ENCODE peak calls at places on chromosomes 16 and 17, in nine cellular contexts. One of them, this sample, is unnamed.

GRCh38 chr17:78037280-78037679 is 78.8 kb downstream of the TNRC6C start:
- DNase-seq in stimulated activated CD8-positive, alpha-beta memory T cell treated with anti-CD3 and anti-CD28 coated beads, Interleukin-15, amount 100 ng/mL, for 24 hours: no peak
- DNase-seq in activated CD4-positive, alpha-beta T cell treated with anti-CD3 and anti-CD28 coated beads, Interleukin-2, amount 50 U/mL, for 1 hour: no peak
- DNase-seq in Calu3: no peak
- DNase-seq in NCI-H748 treated with DMSO at 0.1 percent for 48 hours: no peak
- DNase-seq in amniotic stem cell: no peak
- DNase-seq in endothelial cell: no peak
- DNase-seq in amygdala: no peak
- DNase-seq in DMS79: no peak
- DNase-seq in this sample: no peak

GRCh38 chr17:27585153-27585681 is 45.8 kb upstream of the LGALS9 start:
- DNase-seq in stimulated activated CD8-positive, alpha-beta memory T cell treated with anti-CD3 and anti-CD28 coated beads, Interleukin-15, amount 100 ng/mL, for 24 hours: no peak
- DNase-seq in activated CD4-positive, alpha-beta T cell treated with anti-CD3 and anti-CD28 coated beads, Interleukin-2, amount 50 U/mL, for 1 hour: no peak
- DNase-seq in Calu3: no peak
- DNase-seq in NCI-H748 treated with DMSO at 0.1 percent for 48 hours: no peak
- DNase-seq in amniotic stem cell: no peak
- DNase-seq in endothelial cell: no peak
- DNase-seq in amygdala: no peak
- DNase-seq in DMS79: no peak
- DNase-seq in this sample: no peak

GRCh38 chr17:40346768-40347154 is 17.8 kb downstream of the GJD3 start:
- DNase-seq in stimulated activated CD8-positive, alpha-beta memory T cell treated with anti-CD3 and anti-CD28 coated beads, Interleukin-15, amount 100 ng/mL, for 24 hours: no peak
- DNase-seq in activated CD4-positive, alpha-beta T cell treated with anti-CD3 and anti-CD28 coated beads, Interleukin-2, amount 50 U/mL, for 1 hour: no peak
- DNase-seq in Calu3: no peak
- DNase-seq in NCI-H748 treated with DMSO at 0.1 percent for 48 hours: no peak
- DNase-seq in amniotic stem cell: no peak
- DNase-seq in endothelial cell: no peak
- DNase-seq in amygdala: no peak
- DNase-seq in DMS79: no peak
- DNase-seq in this sample: no peak

GRCh38 chr17:59892251-59892848 is 393 bp downstream of the TUBD1 start:
- DNase-seq in stimulated activated CD8-positive, alpha-beta memory T cell treated with anti-CD3 and anti-CD28 coated beads, Interleukin-15, amount 100 ng/mL, for 24 hours: no peak
- DNase-seq in activated CD4-positive, alpha-beta T cell treated with anti-CD3 and anti-CD28 coated beads, Interleukin-2, amount 50 U/mL, for 1 hour: no peak
- DNase-seq in Calu3: no peak
- DNase-seq in NCI-H748 treated with DMSO at 0.1 percent for 48 hours: no peak
- DNase-seq in amniotic stem cell: no peak
- DNase-seq in endothelial cell: no peak
- DNase-seq in amygdala: no peak
- DNase-seq in DMS79: no peak
- DNase-seq in this sample: no peak

GRCh38 chr17:32859857-32860525 is 16.9 kb downstream of the MYO1D start:
- DNase-seq in stimulated activated CD8-positive, alpha-beta memory T cell treated with anti-CD3 and anti-CD28 coated beads, Interleukin-15, amount 100 ng/mL, for 24 hours: no peak
- DNase-seq in activated CD4-positive, alpha-beta T cell treated with anti-CD3 and anti-CD28 coated beads, Interleukin-2, amount 50 U/mL, for 1 hour: no peak
- DNase-seq in Calu3: no peak
- DNase-seq in NCI-H748 treated with DMSO at 0.1 percent for 48 hours: no peak
- DNase-seq in amniotic stem cell: no peak
- DNase-seq in endothelial cell: no peak
- DNase-seq in amygdala: no peak
- DNase-seq in DMS79: no peak
- DNase-seq in this sample: no peak

GRCh38 chr17:77667478-77667877 is 291.0 kb upstream of the TNRC6C start:
- DNase-seq in stimulated activated CD8-positive, alpha-beta memory T cell treated with anti-CD3 and anti-CD28 coated beads, Interleukin-15, amount 100 ng/mL, for 24 hours: no peak
- DNase-seq in activated CD4-positive, alpha-beta T cell treated with anti-CD3 and anti-CD28 coated beads, Interleukin-2, amount 50 U/mL, for 1 hour: no peak
- DNase-seq in Calu3: no peak
- DNase-seq in NCI-H748 treated with DMSO at 0.1 percent for 48 hours: no peak
- DNase-seq in amniotic stem cell: no peak
- DNase-seq in endothelial cell: no peak
- DNase-seq in amygdala: no peak
- DNase-seq in DMS79: no peak
- DNase-seq in this sample: no peak

GRCh38 chr16:72926671-72927070 is 121.3 kb downstream of the ZFHX3 start:
- DNase-seq in stimulated activated CD8-positive, alpha-beta memory T cell treated with anti-CD3 and anti-CD28 coated beads, Interleukin-15, amount 100 ng/mL, for 24 hours: no peak
- DNase-seq in activated CD4-positive, alpha-beta T cell treated with anti-CD3 and anti-CD28 coated beads, Interleukin-2, amount 50 U/mL, for 1 hour: no peak
- DNase-seq in Calu3: no peak
- DNase-seq in NCI-H748 treated with DMSO at 0.1 percent for 48 hours: no peak
- DNase-seq in amniotic stem cell: no peak
- DNase-seq in endothelial cell: no peak
- DNase-seq in amygdala: no peak
- DNase-seq in DMS79: no peak
- DNase-seq in this sample: peak

GRCh38 chr17:1976000-1976682 is 49.0 kb downstream of the RTN4RL1 start:
- DNase-seq in stimulated activated CD8-positive, alpha-beta memory T cell treated with anti-CD3 and anti-CD28 coated beads, Interleukin-15, amount 100 ng/mL, for 24 hours: no peak
- DNase-seq in activated CD4-positive, alpha-beta T cell treated with anti-CD3 and anti-CD28 coated beads, Interleukin-2, amount 50 U/mL, for 1 hour: no peak
- DNase-seq in Calu3: no peak
- DNase-seq in NCI-H748 treated with DMSO at 0.1 percent for 48 hours: no peak
- DNase-seq in amniotic stem cell: no peak
- DNase-seq in endothelial cell: no peak
- DNase-seq in amygdala: no peak
- DNase-seq in DMS79: no peak
- DNase-seq in this sample: no peak

GRCh38 chr16:78179666-78180065 is 80.2 kb downstream of the WWOX start:
- DNase-seq in stimulated activated CD8-positive, alpha-beta memory T cell treated with anti-CD3 and anti-CD28 coated beads, Interleukin-15, amount 100 ng/mL, for 24 hours: no peak
- DNase-seq in activated CD4-positive, alpha-beta T cell treated with anti-CD3 and anti-CD28 coated beads, Interleukin-2, amount 50 U/mL, for 1 hour: no peak
- DNase-seq in Calu3: no peak
- DNase-seq in NCI-H748 treated with DMSO at 0.1 percent for 48 hours: peak
- DNase-seq in amniotic stem cell: no peak
- DNase-seq in endothelial cell: no peak
- DNase-seq in amygdala: no peak
- DNase-seq in DMS79: no peak
- DNase-seq in this sample: no peak

GRCh38 chr17:4184811-4185210 is 41.8 kb downstream of the CYB5D2 start:
- DNase-seq in stimulated activated CD8-positive, alpha-beta memory T cell treated with anti-CD3 and anti-CD28 coated beads, Interleukin-15, amount 100 ng/mL, for 24 hours: no peak
- DNase-seq in activated CD4-positive, alpha-beta T cell treated with anti-CD3 and anti-CD28 coated beads, Interleukin-2, amount 50 U/mL, for 1 hour: no peak
- DNase-seq in Calu3: no peak
- DNase-seq in NCI-H748 treated with DMSO at 0.1 percent for 48 hours: no peak
- DNase-seq in amniotic stem cell: no peak
- DNase-seq in endothelial cell: no peak
- DNase-seq in amygdala: no peak
- DNase-seq in DMS79: no peak
- DNase-seq in this sample: no peak

GRCh38 chr17:32523017-32523680 is 36.4 kb downstream of the CDK5R1 start:
- DNase-seq in stimulated activated CD8-positive, alpha-beta memory T cell treated with anti-CD3 and anti-CD28 coated beads, Interleukin-15, amount 100 ng/mL, for 24 hours: no peak
- DNase-seq in activated CD4-positive, alpha-beta T cell treated with anti-CD3 and anti-CD28 coated beads, Interleukin-2, amount 50 U/mL, for 1 hour: no peak
- DNase-seq in Calu3: no peak
- DNase-seq in NCI-H748 treated with DMSO at 0.1 percent for 48 hours: no peak
- DNase-seq in amniotic stem cell: no peak
- DNase-seq in endothelial cell: no peak
- DNase-seq in amygdala: no peak
- DNase-seq in DMS79: no peak
- DNase-seq in this sample: peak

GRCh38 chr16:57619133-57619605 is 9.3 kb upstream of the ADGRG1 start:
- DNase-seq in stimulated activated CD8-positive, alpha-beta memory T cell treated with anti-CD3 and anti-CD28 coated beads, Interleukin-15, amount 100 ng/mL, for 24 hours: no peak
- DNase-seq in activated CD4-positive, alpha-beta T cell treated with anti-CD3 and anti-CD28 coated beads, Interleukin-2, amount 50 U/mL, for 1 hour: no peak
- DNase-seq in Calu3: no peak
- DNase-seq in NCI-H748 treated with DMSO at 0.1 percent for 48 hours: no peak
- DNase-seq in amniotic stem cell: no peak
- DNase-seq in endothelial cell: no peak
- DNase-seq in amygdala: no peak
- DNase-seq in DMS79: no peak
- DNase-seq in this sample: peak

GRCh38 chr16:24975428-24975889 is 39.7 kb downstream of the ARHGAP17 start:
- DNase-seq in stimulated activated CD8-positive, alpha-beta memory T cell treated with anti-CD3 and anti-CD28 coated beads, Interleukin-15, amount 100 ng/mL, for 24 hours: no peak
- DNase-seq in activated CD4-positive, alpha-beta T cell treated with anti-CD3 and anti-CD28 coated beads, Interleukin-2, amount 50 U/mL, for 1 hour: no peak
- DNase-seq in Calu3: peak
- DNase-seq in NCI-H748 treated with DMSO at 0.1 percent for 48 hours: no peak
- DNase-seq in amniotic stem cell: no peak
- DNase-seq in endothelial cell: no peak
- DNase-seq in amygdala: no peak
- DNase-seq in DMS79: no peak
- DNase-seq in this sample: no peak

GRCh38 chr17:61551255-61551742 is 39.7 kb downstream of the NACA2 start:
- DNase-seq in stimulated activated CD8-positive, alpha-beta memory T cell treated with anti-CD3 and anti-CD28 coated beads, Interleukin-15, amount 100 ng/mL, for 24 hours: no peak
- DNase-seq in activated CD4-positive, alpha-beta T cell treated with anti-CD3 and anti-CD28 coated beads, Interleukin-2, amount 50 U/mL, for 1 hour: no peak
- DNase-seq in Calu3: no peak
- DNase-seq in NCI-H748 treated with DMSO at 0.1 percent for 48 hours: no peak
- DNase-seq in amniotic stem cell: no peak
- DNase-seq in endothelial cell: no peak
- DNase-seq in amygdala: no peak
- DNase-seq in DMS79: no peak
- DNase-seq in this sample: no peak

GRCh38 chr17:32298298-32298697 is 32.7 kb downstream of the RHBDL3 start:
- DNase-seq in stimulated activated CD8-positive, alpha-beta memory T cell treated with anti-CD3 and anti-CD28 coated beads, Interleukin-15, amount 100 ng/mL, for 24 hours: no peak
- DNase-seq in activated CD4-positive, alpha-beta T cell treated with anti-CD3 and anti-CD28 coated beads, Interleukin-2, amount 50 U/mL, for 1 hour: no peak
- DNase-seq in Calu3: no peak
- DNase-seq in NCI-H748 treated with DMSO at 0.1 percent for 48 hours: no peak
- DNase-seq in amniotic stem cell: no peak
- DNase-seq in endothelial cell: no peak
- DNase-seq in amygdala: no peak
- DNase-seq in DMS79: no peak
- DNase-seq in this sample: no peak

GRCh38 chr17:78338860-78339259 is 21.0 kb downstream of the SOCS3 start:
- DNase-seq in stimulated activated CD8-positive, alpha-beta memory T cell treated with anti-CD3 and anti-CD28 coated beads, Interleukin-15, amount 100 ng/mL, for 24 hours: no peak
- DNase-seq in activated CD4-positive, alpha-beta T cell treated with anti-CD3 and anti-CD28 coated beads, Interleukin-2, amount 50 U/mL, for 1 hour: no peak
- DNase-seq in Calu3: peak
- DNase-seq in NCI-H748 treated with DMSO at 0.1 percent for 48 hours: no peak
- DNase-seq in amniotic stem cell: no peak
- DNase-seq in endothelial cell: no peak
- DNase-seq in amygdala: no peak
- DNase-seq in DMS79: no peak
- DNase-seq in this sample: no peak

GRCh38 chr17:36755586-36755985 is 154.2 kb downstream of the MRM1 start:
- DNase-seq in stimulated activated CD8-positive, alpha-beta memory T cell treated with anti-CD3 and anti-CD28 coated beads, Interleukin-15, amount 100 ng/mL, for 24 hours: peak
- DNase-seq in activated CD4-positive, alpha-beta T cell treated with anti-CD3 and anti-CD28 coated beads, Interleukin-2, amount 50 U/mL, for 1 hour: peak
- DNase-seq in Calu3: peak
- DNase-seq in NCI-H748 treated with DMSO at 0.1 percent for 48 hours: peak
- DNase-seq in amniotic stem cell: no peak
- DNase-seq in endothelial cell: peak
- DNase-seq in amygdala: no peak
- DNase-seq in DMS79: no peak
- DNase-seq in this sample: no peak

GRCh38 chr17:33560165-33560564 is 267.1 kb upstream of the ASIC2 start:
- DNase-seq in stimulated activated CD8-positive, alpha-beta memory T cell treated with anti-CD3 and anti-CD28 coated beads, Interleukin-15, amount 100 ng/mL, for 24 hours: no peak
- DNase-seq in activated CD4-positive, alpha-beta T cell treated with anti-CD3 and anti-CD28 coated beads, Interleukin-2, amount 50 U/mL, for 1 hour: no peak
- DNase-seq in Calu3: peak
- DNase-seq in NCI-H748 treated with DMSO at 0.1 percent for 48 hours: no peak
- DNase-seq in amniotic stem cell: no peak
- DNase-seq in endothelial cell: no peak
- DNase-seq in amygdala: no peak
- DNase-seq in DMS79: no peak
- DNase-seq in this sample: no peak

GRCh38 chr17:1629647-1630310 is 1.1 kb upstream of the SLC43A2 start:
- DNase-seq in stimulated activated CD8-positive, alpha-beta memory T cell treated with anti-CD3 and anti-CD28 coated beads, Interleukin-15, amount 100 ng/mL, for 24 hours: peak
- DNase-seq in activated CD4-positive, alpha-beta T cell treated with anti-CD3 and anti-CD28 coated beads, Interleukin-2, amount 50 U/mL, for 1 hour: peak
- DNase-seq in Calu3: peak
- DNase-seq in NCI-H748 treated with DMSO at 0.1 percent for 48 hours: peak
- DNase-seq in amniotic stem cell: no peak
- DNase-seq in endothelial cell: peak
- DNase-seq in amygdala: no peak
- DNase-seq in DMS79: peak
- DNase-seq in this sample: peak

GRCh38 chr17:17151962-17152361 is 54.2 kb downstream of the PLD6 start:
- DNase-seq in stimulated activated CD8-positive, alpha-beta memory T cell treated with anti-CD3 and anti-CD28 coated beads, Interleukin-15, amount 100 ng/mL, for 24 hours: no peak
- DNase-seq in activated CD4-positive, alpha-beta T cell treated with anti-CD3 and anti-CD28 coated beads, Interleukin-2, amount 50 U/mL, for 1 hour: no peak
- DNase-seq in Calu3: peak
- DNase-seq in NCI-H748 treated with DMSO at 0.1 percent for 48 hours: no peak
- DNase-seq in amniotic stem cell: peak
- DNase-seq in endothelial cell: no peak
- DNase-seq in amygdala: peak
- DNase-seq in DMS79: no peak
- DNase-seq in this sample: peak

GRCh38 chr16:25366078-25366477 is 108.4 kb upstream of the ZKSCAN2 start:
- DNase-seq in stimulated activated CD8-positive, alpha-beta memory T cell treated with anti-CD3 and anti-CD28 coated beads, Interleukin-15, amount 100 ng/mL, for 24 hours: no peak
- DNase-seq in activated CD4-positive, alpha-beta T cell treated with anti-CD3 and anti-CD28 coated beads, Interleukin-2, amount 50 U/mL, for 1 hour: no peak
- DNase-seq in Calu3: no peak
- DNase-seq in NCI-H748 treated with DMSO at 0.1 percent for 48 hours: no peak
- DNase-seq in amniotic stem cell: no peak
- DNase-seq in endothelial cell: no peak
- DNase-seq in amygdala: no peak
- DNase-seq in DMS79: no peak
- DNase-seq in this sample: no peak

GRCh38 chr17:80931421-80932265 is 60.0 kb upstream of the CHMP6 start:
- DNase-seq in stimulated activated CD8-positive, alpha-beta memory T cell treated with anti-CD3 and anti-CD28 coated beads, Interleukin-15, amount 100 ng/mL, for 24 hours: no peak
- DNase-seq in activated CD4-positive, alpha-beta T cell treated with anti-CD3 and anti-CD28 coated beads, Interleukin-2, amount 50 U/mL, for 1 hour: no peak
- DNase-seq in Calu3: no peak
- DNase-seq in NCI-H748 treated with DMSO at 0.1 percent for 48 hours: peak
- DNase-seq in amniotic stem cell: peak
- DNase-seq in endothelial cell: no peak
- DNase-seq in amygdala: no peak
- DNase-seq in DMS79: peak
- DNase-seq in this sample: no peak

GRCh38 chr17:6608321-6608720 is 32.2 kb downstream of the KIAA0753 start:
- DNase-seq in stimulated activated CD8-positive, alpha-beta memory T cell treated with anti-CD3 and anti-CD28 coated beads, Interleukin-15, amount 100 ng/mL, for 24 hours: no peak
- DNase-seq in activated CD4-positive, alpha-beta T cell treated with anti-CD3 and anti-CD28 coated beads, Interleukin-2, amount 50 U/mL, for 1 hour: no peak
- DNase-seq in Calu3: peak
- DNase-seq in NCI-H748 treated with DMSO at 0.1 percent for 48 hours: no peak
- DNase-seq in amniotic stem cell: no peak
- DNase-seq in endothelial cell: no peak
- DNase-seq in amygdala: no peak
- DNase-seq in DMS79: no peak
- DNase-seq in this sample: no peak

GRCh38 chr16:27698266-27698665 is 148.3 kb downstream of the KATNIP start:
- DNase-seq in stimulated activated CD8-positive, alpha-beta memory T cell treated with anti-CD3 and anti-CD28 coated beads, Interleukin-15, amount 100 ng/mL, for 24 hours: no peak
- DNase-seq in activated CD4-positive, alpha-beta T cell treated with anti-CD3 and anti-CD28 coated beads, Interleukin-2, amount 50 U/mL, for 1 hour: no peak
- DNase-seq in Calu3: no peak
- DNase-seq in NCI-H748 treated with DMSO at 0.1 percent for 48 hours: no peak
- DNase-seq in amniotic stem cell: no peak
- DNase-seq in endothelial cell: peak
- DNase-seq in amygdala: no peak
- DNase-seq in DMS79: no peak
- DNase-seq in this sample: no peak

GRCh38 chr17:11900655-11901054 is 96.6 kb downstream of the ZNF18 start:
- DNase-seq in stimulated activated CD8-positive, alpha-beta memory T cell treated with anti-CD3 and anti-CD28 coated beads, Interleukin-15, amount 100 ng/mL, for 24 hours: no peak
- DNase-seq in activated CD4-positive, alpha-beta T cell treated with anti-CD3 and anti-CD28 coated beads, Interleukin-2, amount 50 U/mL, for 1 hour: no peak
- DNase-seq in Calu3: no peak
- DNase-seq in NCI-H748 treated with DMSO at 0.1 percent for 48 hours: no peak
- DNase-seq in amniotic stem cell: no peak
- DNase-seq in endothelial cell: no peak
- DNase-seq in amygdala: no peak
- DNase-seq in DMS79: no peak
- DNase-seq in this sample: no peak

GRCh38 chr17:2059837-2060658 is 5.1 kb downstream of the HIC1 start:
- DNase-seq in stimulated activated CD8-positive, alpha-beta memory T cell treated with anti-CD3 and anti-CD28 coated beads, Interleukin-15, amount 100 ng/mL, for 24 hours: no peak
- DNase-seq in activated CD4-positive, alpha-beta T cell treated with anti-CD3 and anti-CD28 coated beads, Interleukin-2, amount 50 U/mL, for 1 hour: no peak
- DNase-seq in Calu3: no peak
- DNase-seq in NCI-H748 treated with DMSO at 0.1 percent for 48 hours: no peak
- DNase-seq in amniotic stem cell: no peak
- DNase-seq in endothelial cell: no peak
- DNase-seq in amygdala: no peak
- DNase-seq in DMS79: no peak
- DNase-seq in this sample: no peak

GRCh38 chr17:80086081-80086480 is 15.3 kb upstream of the GAA start:
- DNase-seq in stimulated activated CD8-positive, alpha-beta memory T cell treated with anti-CD3 and anti-CD28 coated beads, Interleukin-15, amount 100 ng/mL, for 24 hours: no peak
- DNase-seq in activated CD4-positive, alpha-beta T cell treated with anti-CD3 and anti-CD28 coated beads, Interleukin-2, amount 50 U/mL, for 1 hour: no peak
- DNase-seq in Calu3: no peak
- DNase-seq in NCI-H748 treated with DMSO at 0.1 percent for 48 hours: no peak
- DNase-seq in amniotic stem cell: no peak
- DNase-seq in endothelial cell: no peak
- DNase-seq in amygdala: no peak
- DNase-seq in DMS79: no peak
- DNase-seq in this sample: no peak

This sample was measured in sigmoid colon.